ENCODE peak calls at places on chromosomes 3 and 15, in seven cellular contexts. One of them, this sample, is unnamed.

GRCh38 chr3:184592411-184593200 is 31.0 kb downstream of the EPHB3 start:
- DNase-seq in colonic mucosa: no peak
- DNase-seq in A549: no peak
- DNase-seq in activated CD8-positive, alpha-beta memory T cell treated with anti-CD3 and anti-CD28 coated beads for 24 hours: no peak
- DNase-seq in stimulated activated CD8-positive, alpha-beta memory T cell treated with anti-CD3 and anti-CD28 coated beads, Interleukin-12 subunit alpha, Interleukin-12 subunit beta, amount 100 ng/mL, for 4 hours: no peak
- DNase-seq in NCI-H1694 treated with DMSO at 0.1 percent for 48 hours: no peak
- DNase-seq in lower lobe of right lung: peak
- DNase-seq in this sample: no peak

GRCh38 chr3:52174896-52175295 is 20.7 kb upstream of the POC1A start:
- DNase-seq in colonic mucosa: no peak
- DNase-seq in A549: no peak
- DNase-seq in activated CD8-positive, alpha-beta memory T cell treated with anti-CD3 and anti-CD28 coated beads for 24 hours: no peak
- DNase-seq in stimulated activated CD8-positive, alpha-beta memory T cell treated with anti-CD3 and anti-CD28 coated beads, Interleukin-12 subunit alpha, Interleukin-12 subunit beta, amount 100 ng/mL, for 4 hours: no peak
- DNase-seq in NCI-H1694 treated with DMSO at 0.1 percent for 48 hours: no peak
- DNase-seq in lower lobe of right lung: no peak
- DNase-seq in this sample: no peak

GRCh38 chr15:77034620-77035467 is 36.1 kb downstream of the TSPAN3 start:
- DNase-seq in colonic mucosa: peak
- DNase-seq in A549: no peak
- DNase-seq in activated CD8-positive, alpha-beta memory T cell treated with anti-CD3 and anti-CD28 coated beads for 24 hours: peak
- DNase-seq in stimulated activated CD8-positive, alpha-beta memory T cell treated with anti-CD3 and anti-CD28 coated beads, Interleukin-12 subunit alpha, Interleukin-12 subunit beta, amount 100 ng/mL, for 4 hours: no peak
- DNase-seq in NCI-H1694 treated with DMSO at 0.1 percent for 48 hours: no peak
- DNase-seq in lower lobe of right lung: peak
- DNase-seq in this sample: no peak

GRCh38 chr3:184737063-184737462 is 25.2 kb upstream of the MAGEF1 start:
- DNase-seq in colonic mucosa: no peak
- DNase-seq in A549: no peak
- DNase-seq in activated CD8-positive, alpha-beta memory T cell treated with anti-CD3 and anti-CD28 coated beads for 24 hours: no peak
- DNase-seq in stimulated activated CD8-positive, alpha-beta memory T cell treated with anti-CD3 and anti-CD28 coated beads, Interleukin-12 subunit alpha, Interleukin-12 subunit beta, amount 100 ng/mL, for 4 hours: no peak
- DNase-seq in NCI-H1694 treated with DMSO at 0.1 percent for 48 hours: no peak
- DNase-seq in lower lobe of right lung: no peak
- DNase-seq in this sample: no peak

GRCh38 chr3:129195731-129196256 is 12.1 kb upstream of the CNBP start:
- DNase-seq in colonic mucosa: no peak
- DNase-seq in A549: peak
- DNase-seq in activated CD8-positive, alpha-beta memory T cell treated with anti-CD3 and anti-CD28 coated beads for 24 hours: no peak
- DNase-seq in stimulated activated CD8-positive, alpha-beta memory T cell treated with anti-CD3 and anti-CD28 coated beads, Interleukin-12 subunit alpha, Interleukin-12 subunit beta, amount 100 ng/mL, for 4 hours: no peak
- DNase-seq in NCI-H1694 treated with DMSO at 0.1 percent for 48 hours: no peak
- DNase-seq in lower lobe of right lung: no peak
- DNase-seq in this sample: no peak

GRCh38 chr3:136390574-136390973 is 140.4 kb downstream of the PCCB start:
- DNase-seq in colonic mucosa: no peak
- DNase-seq in A549: no peak
- DNase-seq in activated CD8-positive, alpha-beta memory T cell treated with anti-CD3 and anti-CD28 coated beads for 24 hours: no peak
- DNase-seq in stimulated activated CD8-positive, alpha-beta memory T cell treated with anti-CD3 and anti-CD28 coated beads, Interleukin-12 subunit alpha, Interleukin-12 subunit beta, amount 100 ng/mL, for 4 hours: no peak
- DNase-seq in NCI-H1694 treated with DMSO at 0.1 percent for 48 hours: no peak
- DNase-seq in lower lobe of right lung: no peak
- DNase-seq in this sample: no peak

GRCh38 chr3:99952306-99952705 is 134.6 kb downstream of the CMSS1 start:
- DNase-seq in colonic mucosa: no peak
- DNase-seq in A549: no peak
- DNase-seq in activated CD8-positive, alpha-beta memory T cell treated with anti-CD3 and anti-CD28 coated beads for 24 hours: no peak
- DNase-seq in stimulated activated CD8-positive, alpha-beta memory T cell treated with anti-CD3 and anti-CD28 coated beads, Interleukin-12 subunit alpha, Interleukin-12 subunit beta, amount 100 ng/mL, for 4 hours: no peak
- DNase-seq in NCI-H1694 treated with DMSO at 0.1 percent for 48 hours: no peak
- DNase-seq in lower lobe of right lung: no peak
- DNase-seq in this sample: no peak

GRCh38 chr3:111932962-111933361 is 45.9 kb upstream of the ABHD10 start:
- DNase-seq in colonic mucosa: no peak
- DNase-seq in A549: no peak
- DNase-seq in activated CD8-positive, alpha-beta memory T cell treated with anti-CD3 and anti-CD28 coated beads for 24 hours: no peak
- DNase-seq in stimulated activated CD8-positive, alpha-beta memory T cell treated with anti-CD3 and anti-CD28 coated beads, Interleukin-12 subunit alpha, Interleukin-12 subunit beta, amount 100 ng/mL, for 4 hours: no peak
- DNase-seq in NCI-H1694 treated with DMSO at 0.1 percent for 48 hours: no peak
- DNase-seq in lower lobe of right lung: no peak
- DNase-seq in this sample: no peak

GRCh38 chr15:41603941-41604660 is 45.1 kb downstream of the TYRO3 start:
- DNase-seq in colonic mucosa: peak
- DNase-seq in A549: peak
- DNase-seq in activated CD8-positive, alpha-beta memory T cell treated with anti-CD3 and anti-CD28 coated beads for 24 hours: peak
- DNase-seq in stimulated activated CD8-positive, alpha-beta memory T cell treated with anti-CD3 and anti-CD28 coated beads, Interleukin-12 subunit alpha, Interleukin-12 subunit beta, amount 100 ng/mL, for 4 hours: no peak
- DNase-seq in NCI-H1694 treated with DMSO at 0.1 percent for 48 hours: peak
- DNase-seq in lower lobe of right lung: peak
- DNase-seq in this sample: peak

GRCh38 chr3:51340311-51340829 is 44.7 kb upstream of the MANF start:
- DNase-seq in colonic mucosa: no peak
- DNase-seq in A549: peak
- DNase-seq in activated CD8-positive, alpha-beta memory T cell treated with anti-CD3 and anti-CD28 coated beads for 24 hours: no peak
- DNase-seq in stimulated activated CD8-positive, alpha-beta memory T cell treated with anti-CD3 and anti-CD28 coated beads, Interleukin-12 subunit alpha, Interleukin-12 subunit beta, amount 100 ng/mL, for 4 hours: no peak
- DNase-seq in NCI-H1694 treated with DMSO at 0.1 percent for 48 hours: no peak
- DNase-seq in lower lobe of right lung: no peak
- DNase-seq in this sample: no peak

GRCh38 chr3:109081746-109082510 is 36.0 kb downstream of the MORC1 start:
- DNase-seq in colonic mucosa: peak
- DNase-seq in A549: peak
- DNase-seq in activated CD8-positive, alpha-beta memory T cell treated with anti-CD3 and anti-CD28 coated beads for 24 hours: no peak
- DNase-seq in stimulated activated CD8-positive, alpha-beta memory T cell treated with anti-CD3 and anti-CD28 coated beads, Interleukin-12 subunit alpha, Interleukin-12 subunit beta, amount 100 ng/mL, for 4 hours: no peak
- DNase-seq in NCI-H1694 treated with DMSO at 0.1 percent for 48 hours: no peak
- DNase-seq in lower lobe of right lung: no peak
- DNase-seq in this sample: no peak

GRCh38 chr3:16063603-16064002 is 110.9 kb upstream of the GALNT15 start:
- DNase-seq in colonic mucosa: no peak
- DNase-seq in A549: no peak
- DNase-seq in activated CD8-positive, alpha-beta memory T cell treated with anti-CD3 and anti-CD28 coated beads for 24 hours: no peak
- DNase-seq in stimulated activated CD8-positive, alpha-beta memory T cell treated with anti-CD3 and anti-CD28 coated beads, Interleukin-12 subunit alpha, Interleukin-12 subunit beta, amount 100 ng/mL, for 4 hours: no peak
- DNase-seq in NCI-H1694 treated with DMSO at 0.1 percent for 48 hours: no peak
- DNase-seq in lower lobe of right lung: no peak
- DNase-seq in this sample: no peak

GRCh38 chr3:142209655-142210054 is 15.7 kb downstream of the GK5 start:
- DNase-seq in colonic mucosa: peak
- DNase-seq in A549: no peak
- DNase-seq in activated CD8-positive, alpha-beta memory T cell treated with anti-CD3 and anti-CD28 coated beads for 24 hours: no peak
- DNase-seq in stimulated activated CD8-positive, alpha-beta memory T cell treated with anti-CD3 and anti-CD28 coated beads, Interleukin-12 subunit alpha, Interleukin-12 subunit beta, amount 100 ng/mL, for 4 hours: no peak
- DNase-seq in NCI-H1694 treated with DMSO at 0.1 percent for 48 hours: no peak
- DNase-seq in lower lobe of right lung: no peak
- DNase-seq in this sample: no peak

GRCh38 chr15:82081904-82082810 is 36.3 kb upstream of the MEX3B start:
- DNase-seq in colonic mucosa: no peak
- DNase-seq in A549: peak
- DNase-seq in activated CD8-positive, alpha-beta memory T cell treated with anti-CD3 and anti-CD28 coated beads for 24 hours: no peak
- DNase-seq in stimulated activated CD8-positive, alpha-beta memory T cell treated with anti-CD3 and anti-CD28 coated beads, Interleukin-12 subunit alpha, Interleukin-12 subunit beta, amount 100 ng/mL, for 4 hours: no peak
- DNase-seq in NCI-H1694 treated with DMSO at 0.1 percent for 48 hours: no peak
- DNase-seq in lower lobe of right lung: no peak
- DNase-seq in this sample: no peak

GRCh38 chr3:129837057-129837631 is 56.4 kb downstream of the TMCC1 start:
- DNase-seq in colonic mucosa: no peak
- DNase-seq in A549: peak
- DNase-seq in activated CD8-positive, alpha-beta memory T cell treated with anti-CD3 and anti-CD28 coated beads for 24 hours: no peak
- DNase-seq in stimulated activated CD8-positive, alpha-beta memory T cell treated with anti-CD3 and anti-CD28 coated beads, Interleukin-12 subunit alpha, Interleukin-12 subunit beta, amount 100 ng/mL, for 4 hours: no peak
- DNase-seq in NCI-H1694 treated with DMSO at 0.1 percent for 48 hours: no peak
- DNase-seq in lower lobe of right lung: no peak
- DNase-seq in this sample: no peak

GRCh38 chr15:41894791-41895463 is 1.1 kb upstream of the SPTBN5 start:
- DNase-seq in colonic mucosa: peak
- DNase-seq in A549: peak
- DNase-seq in activated CD8-positive, alpha-beta memory T cell treated with anti-CD3 and anti-CD28 coated beads for 24 hours: peak
- DNase-seq in stimulated activated CD8-positive, alpha-beta memory T cell treated with anti-CD3 and anti-CD28 coated beads, Interleukin-12 subunit alpha, Interleukin-12 subunit beta, amount 100 ng/mL, for 4 hours: peak
- DNase-seq in NCI-H1694 treated with DMSO at 0.1 percent for 48 hours: peak
- DNase-seq in lower lobe of right lung: peak
- DNase-seq in this sample: peak

GRCh38 chr3:149585401-149585726 is 72.5 kb downstream of the WWTR1 start:
- DNase-seq in colonic mucosa: no peak
- DNase-seq in A549: no peak
- DNase-seq in activated CD8-positive, alpha-beta memory T cell treated with anti-CD3 and anti-CD28 coated beads for 24 hours: no peak
- DNase-seq in stimulated activated CD8-positive, alpha-beta memory T cell treated with anti-CD3 and anti-CD28 coated beads, Interleukin-12 subunit alpha, Interleukin-12 subunit beta, amount 100 ng/mL, for 4 hours: no peak
- DNase-seq in NCI-H1694 treated with DMSO at 0.1 percent for 48 hours: no peak
- DNase-seq in lower lobe of right lung: no peak
- DNase-seq in this sample: no peak

GRCh38 chr3:39541917-39542329 is 74.4 kb downstream of the MOBP start:
- DNase-seq in colonic mucosa: no peak
- DNase-seq in A549: peak
- DNase-seq in activated CD8-positive, alpha-beta memory T cell treated with anti-CD3 and anti-CD28 coated beads for 24 hours: no peak
- DNase-seq in stimulated activated CD8-positive, alpha-beta memory T cell treated with anti-CD3 and anti-CD28 coated beads, Interleukin-12 subunit alpha, Interleukin-12 subunit beta, amount 100 ng/mL, for 4 hours: no peak
- DNase-seq in NCI-H1694 treated with DMSO at 0.1 percent for 48 hours: no peak
- DNase-seq in lower lobe of right lung: no peak
- DNase-seq in this sample: no peak

GRCh38 chr3:53630547-53630946 is 136.1 kb downstream of the CACNA1D start:
- DNase-seq in colonic mucosa: no peak
- DNase-seq in A549: peak
- DNase-seq in activated CD8-positive, alpha-beta memory T cell treated with anti-CD3 and anti-CD28 coated beads for 24 hours: no peak
- DNase-seq in stimulated activated CD8-positive, alpha-beta memory T cell treated with anti-CD3 and anti-CD28 coated beads, Interleukin-12 subunit alpha, Interleukin-12 subunit beta, amount 100 ng/mL, for 4 hours: no peak
- DNase-seq in NCI-H1694 treated with DMSO at 0.1 percent for 48 hours: no peak
- DNase-seq in lower lobe of right lung: no peak
- DNase-seq in this sample: no peak

GRCh38 chr15:80026754-80027153 is 32.7 kb upstream of the ZFAND6 start:
- DNase-seq in colonic mucosa: no peak
- DNase-seq in A549: no peak
- DNase-seq in activated CD8-positive, alpha-beta memory T cell treated with anti-CD3 and anti-CD28 coated beads for 24 hours: peak
- DNase-seq in stimulated activated CD8-positive, alpha-beta memory T cell treated with anti-CD3 and anti-CD28 coated beads, Interleukin-12 subunit alpha, Interleukin-12 subunit beta, amount 100 ng/mL, for 4 hours: no peak
- DNase-seq in NCI-H1694 treated with DMSO at 0.1 percent for 48 hours: no peak
- DNase-seq in lower lobe of right lung: no peak
- DNase-seq in this sample: no peak

GRCh38 chr3:197734667-197735318 is 1.9 kb downstream of the RUBCN start:
- DNase-seq in colonic mucosa: no peak
- DNase-seq in A549: no peak
- DNase-seq in activated CD8-positive, alpha-beta memory T cell treated with anti-CD3 and anti-CD28 coated beads for 24 hours: no peak
- DNase-seq in stimulated activated CD8-positive, alpha-beta memory T cell treated with anti-CD3 and anti-CD28 coated beads, Interleukin-12 subunit alpha, Interleukin-12 subunit beta, amount 100 ng/mL, for 4 hours: no peak
- DNase-seq in NCI-H1694 treated with DMSO at 0.1 percent for 48 hours: no peak
- DNase-seq in lower lobe of right lung: no peak
- DNase-seq in this sample: no peak

GRCh38 chr3:187767266-187768032 is 22.2 kb upstream of the BCL6 start:
- DNase-seq in colonic mucosa: no peak
- DNase-seq in A549: no peak
- DNase-seq in activated CD8-positive, alpha-beta memory T cell treated with anti-CD3 and anti-CD28 coated beads for 24 hours: no peak
- DNase-seq in stimulated activated CD8-positive, alpha-beta memory T cell treated with anti-CD3 and anti-CD28 coated beads, Interleukin-12 subunit alpha, Interleukin-12 subunit beta, amount 100 ng/mL, for 4 hours: no peak
- DNase-seq in NCI-H1694 treated with DMSO at 0.1 percent for 48 hours: no peak
- DNase-seq in lower lobe of right lung: no peak
- DNase-seq in this sample: no peak

GRCh38 chr3:38000242-38000916 is 9.8 kb downstream of the VILL start:
- DNase-seq in colonic mucosa: no peak
- DNase-seq in A549: no peak
- DNase-seq in activated CD8-positive, alpha-beta memory T cell treated with anti-CD3 and anti-CD28 coated beads for 24 hours: no peak
- DNase-seq in stimulated activated CD8-positive, alpha-beta memory T cell treated with anti-CD3 and anti-CD28 coated beads, Interleukin-12 subunit alpha, Interleukin-12 subunit beta, amount 100 ng/mL, for 4 hours: no peak
- DNase-seq in NCI-H1694 treated with DMSO at 0.1 percent for 48 hours: no peak
- DNase-seq in lower lobe of right lung: no peak
- DNase-seq in this sample: no peak

GRCh38 chr3:123719785-123720531 is 135.1 kb upstream of the HACD2 start:
- DNase-seq in colonic mucosa: no peak
- DNase-seq in A549: no peak
- DNase-seq in activated CD8-positive, alpha-beta memory T cell treated with anti-CD3 and anti-CD28 coated beads for 24 hours: no peak
- DNase-seq in stimulated activated CD8-positive, alpha-beta memory T cell treated with anti-CD3 and anti-CD28 coated beads, Interleukin-12 subunit alpha, Interleukin-12 subunit beta, amount 100 ng/mL, for 4 hours: no peak
- DNase-seq in NCI-H1694 treated with DMSO at 0.1 percent for 48 hours: no peak
- DNase-seq in lower lobe of right lung: no peak
- DNase-seq in this sample: no peak

GRCh38 chr3:53842436-53843194 is 3.6 kb downstream of the CHDH start:
- DNase-seq in colonic mucosa: peak
- DNase-seq in A549: peak
- DNase-seq in activated CD8-positive, alpha-beta memory T cell treated with anti-CD3 and anti-CD28 coated beads for 24 hours: no peak
- DNase-seq in stimulated activated CD8-positive, alpha-beta memory T cell treated with anti-CD3 and anti-CD28 coated beads, Interleukin-12 subunit alpha, Interleukin-12 subunit beta, amount 100 ng/mL, for 4 hours: no peak
- DNase-seq in NCI-H1694 treated with DMSO at 0.1 percent for 48 hours: no peak
- DNase-seq in lower lobe of right lung: no peak
- DNase-seq in this sample: no peak

GRCh38 chr3:185094691-185095090 is 58.2 kb downstream of the C3orf70 start:
- DNase-seq in colonic mucosa: no peak
- DNase-seq in A549: no peak
- DNase-seq in activated CD8-positive, alpha-beta memory T cell treated with anti-CD3 and anti-CD28 coated beads for 24 hours: no peak
- DNase-seq in stimulated activated CD8-positive, alpha-beta memory T cell treated with anti-CD3 and anti-CD28 coated beads, Interleukin-12 subunit alpha, Interleukin-12 subunit beta, amount 100 ng/mL, for 4 hours: no peak
- DNase-seq in NCI-H1694 treated with DMSO at 0.1 percent for 48 hours: no peak
- DNase-seq in lower lobe of right lung: no peak
- DNase-seq in this sample: no peak

GRCh38 chr15:35693887-35694286 is 147.9 kb upstream of the DPH6 start:
- DNase-seq in colonic mucosa: no peak
- DNase-seq in A549: no peak
- DNase-seq in activated CD8-positive, alpha-beta memory T cell treated with anti-CD3 and anti-CD28 coated beads for 24 hours: no peak
- DNase-seq in stimulated activated CD8-positive, alpha-beta memory T cell treated with anti-CD3 and anti-CD28 coated beads, Interleukin-12 subunit alpha, Interleukin-12 subunit beta, amount 100 ng/mL, for 4 hours: no peak
- DNase-seq in NCI-H1694 treated with DMSO at 0.1 percent for 48 hours: no peak
- DNase-seq in lower lobe of right lung: no peak
- DNase-seq in this sample: no peak

GRCh38 chr3:170976190-170976519 is 50.4 kb downstream of the SLC2A2 start:
- DNase-seq in colonic mucosa: no peak
- DNase-seq in A549: no peak
- DNase-seq in activated CD8-positive, alpha-beta memory T cell treated with anti-CD3 and anti-CD28 coated beads for 24 hours: no peak
- DNase-seq in stimulated activated CD8-positive, alpha-beta memory T cell treated with anti-CD3 and anti-CD28 coated beads, Interleukin-12 subunit alpha, Interleukin-12 subunit beta, amount 100 ng/mL, for 4 hours: no peak
- DNase-seq in NCI-H1694 treated with DMSO at 0.1 percent for 48 hours: no peak
- DNase-seq in lower lobe of right lung: no peak
- DNase-seq in this sample: no peak

GRCh38 chr15:61661791-61662190 is 398.5 kb downstream of the VPS13C start:
- DNase-seq in colonic mucosa: no peak
- DNase-seq in A549: no peak
- DNase-seq in activated CD8-positive, alpha-beta memory T cell treated with anti-CD3 and anti-CD28 coated beads for 24 hours: no peak
- DNase-seq in stimulated activated CD8-positive, alpha-beta memory T cell treated with anti-CD3 and anti-CD28 coated beads, Interleukin-12 subunit alpha, Interleukin-12 subunit beta, amount 100 ng/mL, for 4 hours: no peak
- DNase-seq in NCI-H1694 treated with DMSO at 0.1 percent for 48 hours: no peak
- DNase-seq in lower lobe of right lung: no peak
- DNase-seq in this sample: no peak

GRCh38 chr3:138172625-138173024 is 2.1 kb downstream of the DBR1 start:
- DNase-seq in colonic mucosa: no peak
- DNase-seq in A549: no peak
- DNase-seq in activated CD8-positive, alpha-beta memory T cell treated with anti-CD3 and anti-CD28 coated beads for 24 hours: no peak
- DNase-seq in stimulated activated CD8-positive, alpha-beta memory T cell treated with anti-CD3 and anti-CD28 coated beads, Interleukin-12 subunit alpha, Interleukin-12 subunit beta, amount 100 ng/mL, for 4 hours: no peak
- DNase-seq in NCI-H1694 treated with DMSO at 0.1 percent for 48 hours: no peak
- DNase-seq in lower lobe of right lung: no peak
- DNase-seq in this sample: no peak

GRCh38 chr15:77764095-77764494 is 131.4 kb upstream of the LINGO1 start:
- DNase-seq in colonic mucosa: no peak
- DNase-seq in A549: no peak
- DNase-seq in activated CD8-positive, alpha-beta memory T cell treated with anti-CD3 and anti-CD28 coated beads for 24 hours: no peak
- DNase-seq in stimulated activated CD8-positive, alpha-beta memory T cell treated with anti-CD3 and anti-CD28 coated beads, Interleukin-12 subunit alpha, Interleukin-12 subunit beta, amount 100 ng/mL, for 4 hours: no peak
- DNase-seq in NCI-H1694 treated with DMSO at 0.1 percent for 48 hours: no peak
- DNase-seq in lower lobe of right lung: no peak
- DNase-seq in this sample: no peak

GRCh38 chr3:189458536-189458935 is 172.7 kb upstream of the TP63 start:
- DNase-seq in colonic mucosa: no peak
- DNase-seq in A549: no peak
- DNase-seq in activated CD8-positive, alpha-beta memory T cell treated with anti-CD3 and anti-CD28 coated beads for 24 hours: no peak
- DNase-seq in stimulated activated CD8-positive, alpha-beta memory T cell treated with anti-CD3 and anti-CD28 coated beads, Interleukin-12 subunit alpha, Interleukin-12 subunit beta, amount 100 ng/mL, for 4 hours: no peak
- DNase-seq in NCI-H1694 treated with DMSO at 0.1 percent for 48 hours: no peak
- DNase-seq in lower lobe of right lung: no peak
- DNase-seq in this sample: no peak

This sample was measured in natural killer cell treated with Interleukin-12 subunit alpha and Interleukin-12 subunit beta and Interleukin-15 and Interleukin-18, amount 100 ng/mL, for 72 hours.